ENCODE peak calls at places on chromosomes 12 and 14, in four cellular contexts. Y is IMR-90, X is progenitor cell of endocrine pancreas, I is GM06990. O is an unnamed sample.

GRCh38 chr12:109573914-109574244 is 285 bp downstream of the MVK start:
- DNase-seq in Y (no peak), X (no peak), I (no peak), O (no peak)

GRCh38 chr12:26138860-26139259 is 14.0 kb upstream of the BHLHE41 start:
- DNase-seq in X (no peak), I (no peak), Y (no peak), O (no peak)

GRCh38 chr14:51680031-51680430 is 28.3 kb downstream of the FRMD6 start:
- DNase-seq in I (no peak), Y (no peak), X (no peak), O (no peak)

GRCh38 chr14:100246136-100246535 is 7.2 kb downstream of the YY1 start:
- DNase-seq in Y (no peak), X (no peak), I (no peak), O (no peak)

GRCh38 chr12:105219261-105220018 is 16.5 kb downstream of the APPL2 start:
- DNase-seq in Y (no peak), X (no peak), I (no peak), O (no peak)

GRCh38 chr14:67883717-67884116 is 64.1 kb downstream of the RAD51B start:
- DNase-seq in X (no peak), Y (peak), I (no peak), O (no peak)

GRCh38 chr12:132429932-132430643 is 59.9 kb upstream of the FBRSL1 start:
- DNase-seq in I (peak), X (no peak), Y (no peak), O (no peak)

GRCh38 chr12:52246720-52247621 is 13.9 kb downstream of the KRT7 start:
- DNase-seq in I (no peak), X (no peak), Y (no peak), O (no peak)

GRCh38 chr14:68546839-68547238 is 246.0 kb downstream of the ZFP36L1 start:
- DNase-seq in X (no peak), Y (peak), I (no peak), O (no peak)

GRCh38 chr12:93823616-93824410 is 146.6 kb downstream of the CRADD start:
- DNase-seq in I (no peak), X (no peak), Y (no peak), O (no peak)

GRCh38 chr12:108759914-108760313 is 28.6 kb upstream of the CORO1C start:
- DNase-seq in Y (no peak), I (no peak), X (no peak), O (no peak)

GRCh38 chr12:109760031-109760929 is 46.7 kb downstream of the FAM222A start:
- DNase-seq in Y (no peak), I (no peak), X (peak), O (no peak)

GRCh38 chr12:91811481-91812287 is 334.0 kb downstream of the BTG1 start:
- DNase-seq in Y (peak), X (peak), I (peak), O (peak)

GRCh38 chr12:62434504-62435336 is 31.9 kb upstream of the MON2 start:
- DNase-seq in X (no peak), Y (no peak), I (no peak), O (no peak)

GRCh38 chr14:23556700-23557440 is 799 bp downstream of the THTPA start:
- DNase-seq in Y (no peak), I (peak), X (no peak), O (no peak)

GRCh38 chr14:69574266-69574953 is at the start of gene CCDC177:
- DNase-seq in Y (peak), X (peak), I (peak), O (peak)

GRCh38 chr14:52918486-52918885 is 32.4 kb downstream of the FERMT2 start:
- DNase-seq in I (peak), X (no peak), Y (peak), O (no peak)

GRCh38 chr14:56046999-56047398 is 71.2 kb upstream of the PELI2 start:
- DNase-seq in I (no peak), X (no peak), Y (no peak), O (no peak)

GRCh38 chr12:109944975-109945374 is 44.9 kb downstream of the TCHP start:
- DNase-seq in Y (peak), X (no peak), I (no peak), O (peak)

GRCh38 chr14:71400821-71401447 is 493.7 kb downstream of the PCNX1 start:
- DNase-seq in X (no peak), I (peak), Y (peak), O (no peak)

DNA sequence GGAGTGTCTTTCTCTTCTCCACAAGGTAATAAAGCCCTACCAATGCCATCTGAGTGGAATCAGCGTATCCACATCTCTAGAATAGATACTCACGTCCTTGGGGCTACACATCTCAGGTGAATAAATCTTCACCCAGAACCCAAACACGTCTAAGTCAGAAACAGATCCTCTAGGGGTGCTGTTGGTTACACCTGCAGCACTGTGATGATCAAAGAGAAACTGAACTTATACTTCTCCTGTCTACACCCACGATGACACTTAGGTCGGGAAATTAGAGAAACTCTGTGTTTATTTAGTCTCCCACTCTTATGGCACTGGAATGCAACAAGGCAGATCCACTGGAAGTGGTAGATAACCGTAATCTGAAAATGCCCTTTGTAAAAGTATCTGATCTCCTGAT is 46.2 kb downstream of the WIF1 start:
- DNase-seq in Y (no peak), X (no peak), I (no peak), O (no peak)
- TF ChIP-seq CTCF in Y (no peak), X (peak), I (peak), O (no peak)

GRCh38 chr12:27821259-27821973 is 41.4 kb upstream of the MANSC4 start:
- DNase-seq in I (peak), Y (peak), X (peak), O (peak)
- TF ChIP-seq CTCF in I (peak), Y (peak), X (peak), O (peak)

GRCh38 chr12:119835068-119835467 is 42.1 kb downstream of the CIT start:
- DNase-seq in X (no peak), Y (peak), I (no peak), O (no peak)
- TF ChIP-seq CTCF in X (peak), Y (peak), I (no peak), O (no peak)

GRCh38 chr14:93015505-93015904 is 92.6 kb downstream of the CHGA start:
- DNase-seq in X (no peak), Y (no peak), I (no peak), O (no peak)
- TF ChIP-seq CTCF in X (no peak), Y (no peak), I (no peak), O (no peak)

GRCh38 chr14:32249780-32250179 is 46.7 kb upstream of the RNU6-8 start:
- DNase-seq in X (no peak), Y (no peak), I (no peak), O (no peak)

GRCh38 chr14:32246751-32247150 is 43.7 kb upstream of the RNU6-8 start:
- DNase-seq in Y (no peak), I (no peak), X (no peak), O (no peak)

DNA sequence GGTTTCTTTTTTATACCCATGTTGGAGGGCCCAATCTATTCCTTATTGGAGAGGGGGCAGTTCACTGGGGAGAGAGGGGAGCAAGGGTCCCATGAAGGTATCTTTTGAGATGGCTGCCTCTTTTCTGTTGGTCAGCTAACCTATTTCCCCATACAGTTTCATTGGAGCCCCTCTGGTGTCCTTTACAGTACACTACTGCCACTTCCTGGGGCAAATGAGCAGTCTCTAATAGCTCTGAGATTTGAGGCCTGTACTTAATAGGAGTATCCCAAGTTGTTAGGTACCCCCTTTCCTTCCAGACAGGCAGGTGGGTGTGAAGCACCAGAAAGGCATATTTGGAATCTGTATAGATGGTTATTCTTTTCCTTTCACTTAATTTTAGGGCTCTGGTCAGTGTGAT is 41.3 kb upstream of the RNU6-8 start:
- DNase-seq in Y (no peak), X (no peak), I (no peak), O (no peak)
- TF ChIP-seq CTCF in Y (peak), X (no peak), I (peak), O (no peak)

GRCh38 chr12:45039757-45040156 is 11.1 kb downstream of the DBX2 start:
- DNase-seq in I (no peak), X (no peak), Y (no peak), O (no peak)
- TF ChIP-seq CTCF in I (no peak), X (no peak), Y (no peak), O (no peak)